ENCODE peak calls at places on chromosomes 2 and 18, in five cellular contexts. N is effector memory CD8-positive, alpha-beta T cell; Q is stimulated activated CD8-positive, alpha-beta memory T cell treated with anti-CD3 and anti-CD28 coated beads, Interleukin-4, amount 100 ng/mL, for 48 hours; L is cardiac fibroblast; B is foreskin melanocyte. M is an unnamed sample.

GRCh38 chr2:2542966-2543555 is 212.0 kb upstream of the MYT1L start:
- DNase-seq in L (no peak), N (no peak), Q (no peak), B (no peak), M (peak; percentile 29)

GRCh38 chr2:28067602-28068001 is 177.1 kb downstream of the BABAM2 start:
- DNase-seq in N (no peak), B (no peak), Q (no peak), L (no peak), M (no peak)

GRCh38 chr2:222320441-222321395 is 21.9 kb upstream of the PAX3 start:
- DNase-seq in L (no peak), B (no peak), Q (no peak), N (no peak), M (no peak)

GRCh38 chr2:159137511-159138101 is 148.9 kb downstream of the WDSUB1 start:
- DNase-seq in N (no peak), Q (no peak), B (no peak), L (peak; percentile 31), M (no peak)

GRCh38 chr2:148561389-148561788 is 83.2 kb upstream of the EPC2 start:
- DNase-seq in B (no peak), Q (no peak), N (no peak), L (no peak), M (no peak)

GRCh38 chr2:101114268-101114783 is 36.9 kb downstream of the TBC1D8 start:
- DNase-seq in Q (no peak), B (no peak), N (no peak), L (no peak), M (no peak)

GRCh38 chr2:198280145-198280544 is 475.8 kb downstream of the PLCL1 start:
- DNase-seq in L (no peak), B (no peak), Q (no peak), N (no peak), M (no peak)

GRCh38 chr2:157053876-157054275 is 203.6 kb upstream of the GALNT5 start:
- DNase-seq in L (no peak), Q (no peak), B (no peak), N (no peak), M (no peak)

GRCh38 chr18:9931146-9931545 is 17.3 kb downstream of the VAPA start:
- DNase-seq in L (no peak), B (no peak), Q (no peak), N (no peak), M (no peak)

GRCh38 chr2:128372621-128373341 is 54.1 kb upstream of the HS6ST1 start:
- DNase-seq in L (no peak), Q (peak; percentile 37), B (no peak), N (peak; percentile 57), M (no peak)

GRCh38 chr2:218805627-218806026 is 23.7 kb downstream of the CYP27A1 start:
- DNase-seq in N (no peak), B (peak; percentile 79), L (peak; percentile 41), Q (no peak), M (peak; percentile 92)

GRCh38 chr2:126715111-126715510 is 59.2 kb downstream of the GYPC start:
- DNase-seq in L (no peak), N (no peak), Q (no peak), B (no peak), M (no peak)

GRCh38 chr18:27198036-27198435 is 12.9 kb upstream of the CHST9 start:
- DNase-seq in Q (no peak), L (no peak), N (no peak), B (no peak), M (no peak)

GRCh38 chr18:29962579-29962978 is 1080.0 kb downstream of the DSC3 start:
- DNase-seq in L (no peak), N (no peak), Q (no peak), B (no peak), M (no peak)

GRCh38 chr18:39647627-39648502 is 2082.3 kb upstream of the CELF4 start:
- DNase-seq in Q (no peak), N (no peak), L (peak; percentile 92), B (no peak), M (peak; percentile 34)

GRCh38 chr2:121825003-121825950 is 69.8 kb downstream of the TSN start:
- DNase-seq in N (no peak), L (no peak), B (no peak), Q (no peak), M (no peak)

GRCh38 chr2:201116959-201117734 is 1.2 kb downstream of the CFLAR start:
- DNase-seq in L (peak; percentile 94), Q (peak; percentile 41), B (peak; percentile 95), N (peak; percentile 61), M (peak; percentile 84)

GRCh38 chr2:224865016-224865415 is 148.9 kb upstream of the CCDC195 start:
- DNase-seq in B (no peak), L (no peak), Q (no peak), N (no peak), M (no peak)

GRCh38 chr18:30763913-30764350 is 278.6 kb downstream of the DSC3 start:
- DNase-seq in L (no peak), Q (no peak), N (no peak), B (no peak), M (no peak)

GRCh38 chr2:224426650-224427049 is 24.7 kb upstream of the FAM124B start:
- DNase-seq in N (no peak), L (no peak), Q (no peak), B (no peak), M (no peak)

GRCh38 chr2:30366199-30366691 is 80.8 kb upstream of the LCLAT1 start:
- DNase-seq in Q (peak; percentile 61), L (no peak), B (no peak), N (no peak), M (no peak)

GRCh38 chr2:1869248-1869647 is 124.9 kb upstream of the PXDN start:
- DNase-seq in L (no peak), Q (no peak), B (no peak), N (no peak), M (no peak)

GRCh38 chr2:169344736-169345506 is 17.4 kb downstream of the LRP2 start:
- DNase-seq in Q (no peak), L (no peak), B (no peak), N (no peak), M (no peak)

GRCh38 chr2:40451926-40452605 is at the start of gene SLC8A1:
- DNase-seq in L (peak; percentile 52), B (no peak), Q (no peak), N (no peak), M (peak; percentile 39)

GRCh38 chr2:85243101-85244072 is 84.4 kb downstream of the TGOLN2 start:
- DNase-seq in L (no peak), N (no peak), B (no peak), Q (peak; percentile 47), M (peak; percentile 80)

GRCh38 chr2:189298038-189298437 is 118.5 kb upstream of the COL5A2 start:
- DNase-seq in B (peak; percentile 67), N (no peak), Q (no peak), L (no peak), M (peak; percentile 51)

GRCh38 chr2:234355052-234355720 is 141.7 kb downstream of the ARL4C start:
- DNase-seq in L (no peak), Q (no peak), B (no peak), N (no peak), M (no peak)

GRCh38 chr2:55865095-55865835 is 58.3 kb downstream of the EFEMP1 start:
- DNase-seq in N (no peak), Q (no peak), L (peak; percentile 60), B (no peak), M (no peak)

GRCh38 chr2:88765154-88765948 is 73.9 kb downstream of the RPIA start:
- DNase-seq in Q (peak; percentile 66), N (no peak), B (peak; percentile 7), L (peak; percentile 14), M (peak; percentile 43)

GRCh38 chr2:239485622-239486021 is 84.8 kb upstream of the HDAC4 start:
- DNase-seq in N (no peak), L (no peak), Q (no peak), B (no peak), M (no peak)

GRCh38 chr2:178496049-178496448 is 15.8 kb downstream of the PLEKHA3 start:
- DNase-seq in N (no peak), L (no peak), Q (no peak), B (no peak), M (no peak)

GRCh38 chr2:200962821-200963128 is 685 bp downstream of the ORC2 start:
- DNase-seq in Q (no peak), B (no peak), L (peak; percentile 5), N (no peak), M (no peak)

GRCh38 chr2:61091485-61091884 is 25.8 kb downstream of the SANBR start:
- DNase-seq in N (no peak), B (no peak), Q (no peak), L (no peak), M (no peak)

GRCh38 chr18:61596296-61596695 is 263.1 kb downstream of the CDH20 start:
- DNase-seq in L (peak; percentile 62), Q (no peak), N (no peak), B (no peak), M (no peak)